ENCODE peak calls at places on chromosomes 12 and 14, in four cellular contexts. One of them, this sample, is unnamed.

GRCh38 chr12:11482955-11483354 is 87.6 kb upstream of the PRB2 start:
- DNase-seq in B cell: no peak
- DNase-seq in stimulated activated CD8-positive, alpha-beta memory T cell treated with anti-CD3 and anti-CD28 coated beads, Interleukin-2, amount 100 ng/mL, for 1 hour: no peak
- DNase-seq in glomerular endothelial cell: peak; percentile 67
- DNase-seq in this sample: no peak

GRCh38 chr12:130920711-130921381 is 32.9 kb upstream of the ADGRD1 start:
- DNase-seq in stimulated activated CD8-positive, alpha-beta memory T cell treated with anti-CD3 and anti-CD28 coated beads, Interleukin-2, amount 100 ng/mL, for 1 hour: no peak
- DNase-seq in glomerular endothelial cell: no peak
- DNase-seq in B cell: no peak
- DNase-seq in this sample: no peak

GRCh38 chr12:47648056-47648579 is 57.7 kb downstream of the RPAP3 start:
- DNase-seq in glomerular endothelial cell: no peak
- DNase-seq in stimulated activated CD8-positive, alpha-beta memory T cell treated with anti-CD3 and anti-CD28 coated beads, Interleukin-2, amount 100 ng/mL, for 1 hour: no peak
- DNase-seq in B cell: no peak
- DNase-seq in this sample: no peak

GRCh38 chr14:102252834-102253801 is 51.8 kb downstream of the MOK start:
- DNase-seq in B cell: no peak
- DNase-seq in stimulated activated CD8-positive, alpha-beta memory T cell treated with anti-CD3 and anti-CD28 coated beads, Interleukin-2, amount 100 ng/mL, for 1 hour: no peak
- DNase-seq in glomerular endothelial cell: no peak
- DNase-seq in this sample: no peak

GRCh38 chr12:88854260-88854659 is 274.0 kb upstream of the KITLG start:
- DNase-seq in glomerular endothelial cell: no peak
- DNase-seq in B cell: no peak
- DNase-seq in stimulated activated CD8-positive, alpha-beta memory T cell treated with anti-CD3 and anti-CD28 coated beads, Interleukin-2, amount 100 ng/mL, for 1 hour: no peak
- DNase-seq in this sample: no peak

GRCh38 chr12:107349008-107349747 is 255.8 kb upstream of the CRY1 start:
- DNase-seq in glomerular endothelial cell: peak; percentile 25
- DNase-seq in stimulated activated CD8-positive, alpha-beta memory T cell treated with anti-CD3 and anti-CD28 coated beads, Interleukin-2, amount 100 ng/mL, for 1 hour: no peak
- DNase-seq in B cell: no peak
- DNase-seq in this sample: no peak

GRCh38 chr12:123761841-123762714 is at the start of gene DNAH10:
- DNase-seq in stimulated activated CD8-positive, alpha-beta memory T cell treated with anti-CD3 and anti-CD28 coated beads, Interleukin-2, amount 100 ng/mL, for 1 hour: no peak
- DNase-seq in B cell: peak; percentile 74
- DNase-seq in glomerular endothelial cell: no peak
- DNase-seq in this sample: peak; percentile 65

GRCh38 chr14:61188196-61188595 is 92.9 kb downstream of the TMEM30B start:
- DNase-seq in B cell: no peak
- DNase-seq in glomerular endothelial cell: no peak
- DNase-seq in stimulated activated CD8-positive, alpha-beta memory T cell treated with anti-CD3 and anti-CD28 coated beads, Interleukin-2, amount 100 ng/mL, for 1 hour: no peak
- DNase-seq in this sample: no peak